ENCODE peak calls at places on chromosomes 1 and 21, in nine cellular contexts. M, K, Q, A, G, P, W, N and O are unnamed samples.
A peak's percentile ranks its signal among the peaks of the same experiment; 100 is the strongest.

GRCh38 chr1:22889213-22889827 is 83.3 kb downstream of the LACTBL1 start:
- DNase-seq in N (no peak), Q (peak; percentile 18), A (peak; percentile 58), K (peak; percentile 41), W (peak; percentile 51), G (no peak), M (no peak), P (no peak), O (no peak)

GRCh38 chr1:68379085-68379478 is 70.7 kb downstream of the RPE65 start:
- DNase-seq in A (no peak), G (no peak), W (no peak), K (no peak), Q (no peak), P (no peak), M (no peak), N (no peak), O (no peak)

GRCh38 chr1:3564921-3565831 is 46.1 kb downstream of the MEGF6 start:
- DNase-seq in G (no peak), P (peak; percentile 80), N (peak; percentile 28), Q (no peak), M (no peak), W (peak; percentile 10), K (peak; percentile 73), A (no peak), O (no peak)

GRCh38 chr21:15521644-15522001 is 208.2 kb upstream of the USP25 start:
- DNase-seq in K (no peak), A (no peak), P (no peak), M (no peak), Q (no peak), W (no peak), G (no peak), N (no peak), O (no peak)

GRCh38 chr21:44439211-44439600 is 16.1 kb upstream of the LRRC3 start:
- DNase-seq in W (no peak), M (no peak), Q (no peak), G (no peak), N (no peak), K (no peak), A (no peak), P (no peak), O (peak; percentile 60)

GRCh38 chr1:58883037-58883887 is 99.4 kb upstream of the JUN start:
- DNase-seq in W (peak; percentile 97), Q (peak; percentile 51), G (peak; percentile 72), K (peak; percentile 41), P (peak; percentile 83), A (peak; percentile 96), M (peak; percentile 72), N (peak; percentile 70), O (peak; percentile 94)

GRCh38 chr1:178627037-178627436 is 98.0 kb upstream of the RALGPS2 start:
- DNase-seq in N (no peak), P (no peak), W (peak; percentile 44), M (no peak), Q (no peak), G (no peak), A (no peak), K (no peak), O (no peak)

GRCh38 chr1:78520843-78521242 is 30.1 kb downstream of the PTGFR start:
- DNase-seq in N (no peak), K (no peak), M (no peak), A (no peak), W (no peak), G (no peak), Q (no peak), P (no peak), O (no peak)

GRCh38 chr1:24141311-24141997 is 1.5 kb downstream of the IL22RA1 start:
- DNase-seq in G (no peak), K (no peak), N (peak; percentile 55), A (no peak), M (no peak), P (no peak), Q (no peak), W (no peak), O (no peak)

GRCh38 chr1:91876040-91876470 is 9.9 kb downstream of the TGFBR3 start:
- DNase-seq in M (no peak), G (no peak), Q (no peak), N (no peak), K (no peak), W (no peak), A (no peak), P (no peak), O (no peak)

GRCh38 chr21:17514124-17514481 is 1.3 kb downstream of the CXADR start:
- DNase-seq in A (no peak), W (no peak), P (no peak), G (no peak), Q (peak; percentile 10), M (no peak), K (no peak), N (no peak), O (no peak)

GRCh38 chr1:178451529-178451928 is 45.2 kb downstream of the CLEC20A start:
- DNase-seq in M (no peak), G (no peak), Q (no peak), W (peak; percentile 80), A (no peak), K (no peak), N (no peak), P (no peak), O (no peak)

GRCh38 chr1:112714313-112715263 is 544 bp downstream of the PPM1J start:
- DNase-seq in W (no peak), A (peak; percentile 62), Q (no peak), M (no peak), N (peak; percentile 47), P (peak; percentile 94), G (no peak), K (no peak), O (no peak)

GRCh38 chr1:241465673-241466072 is 53.9 kb downstream of the FH start:
- DNase-seq in K (no peak), N (no peak), P (no peak), M (no peak), A (no peak), W (no peak), Q (no peak), G (no peak), O (no peak)

GRCh38 chr21:21968810-21969588 is 970.8 kb downstream of the NCAM2 start:
- DNase-seq in M (no peak), A (no peak), N (no peak), P (no peak), G (no peak), W (no peak), Q (no peak), K (no peak), O (no peak)

GRCh38 chr1:51877434-51878306 is 857 bp downstream of the NRDC start:
- DNase-seq in W (peak; percentile 42), Q (peak; percentile 14), A (peak; percentile 67), P (no peak), N (peak; percentile 28), K (no peak), M (no peak), G (peak; percentile 32), O (no peak)

GRCh38 chr1:214404571-214405213 is 123.7 kb downstream of the SMYD2 start:
- DNase-seq in A (no peak), N (no peak), W (peak; percentile 75), P (no peak), G (no peak), M (no peak), Q (no peak), K (no peak), O (no peak)
- TF ChIP-seq POLR2A in A (no peak), N (no peak), W (no peak), P (no peak), G (no peak), M (no peak), Q (no peak), K (no peak), O (no peak)

DNA sequence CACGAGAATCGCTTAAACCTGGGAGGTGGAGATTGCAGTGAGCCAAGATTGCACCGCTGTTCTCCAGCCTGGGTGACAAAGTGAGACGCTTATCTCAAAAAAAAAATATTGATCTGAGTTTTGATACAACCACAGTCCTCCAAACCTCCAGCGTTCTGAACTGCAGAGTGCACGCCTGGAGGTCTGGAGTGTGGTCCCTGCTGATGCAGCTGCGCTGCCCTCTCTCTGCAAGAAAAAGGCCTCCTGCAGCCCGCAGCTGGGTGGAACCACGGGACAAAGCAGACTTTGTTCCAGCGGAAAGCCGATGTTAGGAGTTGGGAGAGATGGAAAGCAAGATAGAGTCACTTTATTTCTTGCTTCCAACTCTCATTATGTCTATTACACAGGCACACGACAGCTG is 144.9 kb upstream of the SOD1 start:
- DNase-seq in P (no peak), W (no peak), N (peak; percentile 23), M (peak; percentile 24), A (no peak), K (no peak), Q (peak; percentile 29), G (no peak), O (no peak)
- TF ChIP-seq CTCF in P (no peak), W (no peak), N (peak; percentile 37), M (no peak), A (no peak), K (no peak), Q (no peak), G (no peak), O (no peak)

GRCh38 chr1:93708734-93709481 is 27.3 kb upstream of the BCAR3 start:
- DNase-seq in A (peak; percentile 92), N (no peak), W (peak; percentile 33), M (no peak), Q (no peak), P (no peak), K (no peak), G (no peak), O (no peak)

GRCh38 chr1:93710949-93711591 is 29.4 kb upstream of the BCAR3 start:
- DNase-seq in N (no peak), W (no peak), K (no peak), M (no peak), A (no peak), Q (no peak), P (no peak), G (no peak), O (no peak)

GRCh38 chr1:93705897-93706500 is 24.4 kb upstream of the BCAR3 start:
- DNase-seq in Q (no peak), A (peak; percentile 53), W (peak; percentile 22), G (no peak), N (no peak), P (no peak), M (no peak), K (no peak), O (peak; percentile 60)

GRCh38 chr1:93710499-93710898 is 28.9 kb upstream of the BCAR3 start:
- DNase-seq in N (no peak), Q (no peak), M (no peak), P (no peak), K (no peak), W (no peak), A (no peak), G (no peak), O (no peak)

GRCh38 chr1:93707956-93708355 is 26.3 kb upstream of the BCAR3 start:
- DNase-seq in N (no peak), W (no peak), Q (no peak), M (no peak), P (no peak), G (peak; percentile 27), A (no peak), K (no peak), O (peak; percentile 74)
- TF ChIP-seq POLR2A in N (no peak), W (no peak), Q (no peak), M (no peak), P (no peak), G (no peak), A (no peak), K (no peak), O (no peak)

DNA sequence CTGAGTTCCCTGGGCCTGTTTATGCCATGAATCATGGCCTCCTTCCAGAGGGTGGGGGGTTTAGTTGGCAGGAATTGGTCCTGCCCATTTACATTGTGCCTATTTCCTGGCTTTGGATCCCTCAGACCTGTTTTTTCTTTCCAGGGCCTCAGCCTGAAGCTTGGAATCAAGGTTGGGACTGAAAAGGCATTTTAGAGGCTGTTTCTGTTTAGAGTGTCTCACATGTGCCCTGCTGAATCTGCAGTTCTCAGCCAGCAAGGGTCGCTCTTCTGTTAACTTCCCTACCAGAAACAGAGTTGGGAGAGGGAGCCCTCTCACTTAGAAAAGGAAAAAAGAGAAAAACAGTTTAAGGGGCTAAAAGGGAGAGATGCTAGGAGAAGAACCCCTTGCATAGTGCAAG is 191.1 kb downstream of the PTPRC start:
- DNase-seq in K (no peak), G (no peak), W (peak; percentile 35), M (no peak), N (no peak), A (no peak), Q (no peak), P (no peak), O (no peak)
- TF ChIP-seq CTCF in K (no peak), G (no peak), W (peak; percentile 38), M (no peak), N (no peak), A (no peak), Q (no peak), P (no peak), O (no peak)